ENCODE peak calls at places on chromosome 7, in four cellular contexts. S is astrocyte of the spinal cord, E is ovary, B is breast epithelium. H is an unnamed sample.
A peak's percentile ranks its signal among the peaks of the same experiment; 100 is the strongest.

GRCh38 chr7:90655566-90655965 is 59.4 kb downstream of the CDK14 start:
- DNase-seq in S (peak; percentile 95), E (no peak), B (no peak), H (no peak)

GRCh38 chr7:17725761-17726160 is 214.5 kb downstream of the SNX13 start:
- DNase-seq in S (peak; percentile 10), E (no peak), B (no peak), H (no peak)

GRCh38 chr7:135795846-135796570 is 47.4 kb upstream of the FAM180A start:
- DNase-seq in S (no peak), E (no peak), B (no peak), H (no peak)

GRCh38 chr7:139591550-139592195 is 68.2 kb downstream of the CLEC2L start:
- DNase-seq in S (no peak), E (no peak), B (no peak), H (no peak)

GRCh38 chr7:140594131-140594691 is 46.4 kb downstream of the DENND2A start:
- DNase-seq in S (no peak), E (no peak), B (no peak), H (peak; percentile 62)

GRCh38 chr7:96910484-96910883 is 94.9 kb upstream of the DLX6 start:
- DNase-seq in S (no peak), E (no peak), B (no peak), H (no peak)

GRCh38 chr7:97337849-97338248 is 220.4 kb downstream of the SDHAF3 start:
- DNase-seq in S (no peak), E (no peak), B (no peak), H (no peak)

GRCh38 chr7:101696-102376 is 90.5 kb upstream of the FAM20C start:
- DNase-seq in S (peak; percentile 13), E (no peak), B (no peak), H (no peak)

GRCh38 chr7:29370531-29371314 is 176.1 kb downstream of the CHN2 start:
- DNase-seq in S (peak; percentile 21), E (no peak), B (no peak), H (no peak)

GRCh38 chr7:66505531-66506451 is 122.9 kb upstream of the KCTD7 start:
- DNase-seq in S (no peak), E (no peak), B (no peak), H (peak; percentile 63)

GRCh38 chr7:5997210-5997808 is 11.5 kb downstream of the PMS2 start:
- DNase-seq in S (peak; percentile 74), E (peak; percentile 46), B (no peak), H (peak; percentile 33)

GRCh38 chr7:91850455-91850854 is 30.0 kb downstream of the MTERF1 start:
- DNase-seq in S (peak; percentile 27), E (no peak), B (no peak), H (no peak)

GRCh38 chr7:128783143-128783799 is 7.7 kb upstream of the OPN1SW start:
- DNase-seq in S (peak; percentile 84), E (peak; percentile 83), B (no peak), H (peak; percentile 89)

GRCh38 chr7:133827707-133828580 is 299.2 kb upstream of the LRGUK start:
- DNase-seq in S (no peak), E (no peak), B (no peak), H (no peak)

GRCh38 chr7:129644634-129645230 is 33.2 kb downstream of the NRF1 start:
- DNase-seq in S (peak; percentile 64), E (no peak), B (no peak), H (no peak)

GRCh38 chr7:141295367-141295895 is 221.6 kb downstream of the TMEM178B start:
- DNase-seq in S (no peak), E (no peak), B (no peak), H (no peak)

GRCh38 chr7:43639858-43640491 is 57.1 kb downstream of the STK17A start:
- DNase-seq in S (peak; percentile 96), E (peak; percentile 61), B (no peak), H (peak; percentile 54)

GRCh38 chr7:13987395-13987794 is 2.1 kb downstream of the ETV1 start:
- DNase-seq in S (peak; percentile 44), E (no peak), B (no peak), H (no peak)
- H3K4me3 ChIP-seq in S (peak overlapping the region; percentile 77), E (no peak overlapping the region), B (no peak overlapping the region), H (peak overlapping the region; percentile 72)

GRCh38 chr7:2560175-2560695 is 1.5 kb downstream of the IQCE start:
- DNase-seq in S (no peak), E (no peak), B (no peak), H (no peak)
- H3K4me3 ChIP-seq in S (no peak overlapping the region), E (peak overlapping the region; percentile 71), B (peak overlapping the region; percentile 90), H (peak overlapping the region; percentile 94)

GRCh38 chr7:151724250-151724915 is 152.5 kb downstream of the PRKAG2 start:
- DNase-seq in S (no peak), E (no peak), B (no peak), H (no peak)

GRCh38 chr7:151723321-151723720 is 153.6 kb downstream of the PRKAG2 start:
- DNase-seq in S (no peak), E (no peak), B (no peak), H (no peak)

GRCh38 chr7:151726875-151727578 is 149.9 kb downstream of the PRKAG2 start:
- DNase-seq in S (no peak), E (no peak), B (no peak), H (no peak)

GRCh38 chr7:151725844-151726770 is 150.8 kb downstream of the PRKAG2 start:
- DNase-seq in S (no peak), E (no peak), B (no peak), H (no peak)

GRCh38 chr7:151724920-151725584 is 151.9 kb downstream of the PRKAG2 start:
- DNase-seq in S (no peak), E (no peak), B (no peak), H (peak; percentile 30)
- H3K4me3 ChIP-seq in S (no peak overlapping the region), E (no peak overlapping the region), B (no peak overlapping the region), H (no peak overlapping the region)

GRCh38 chr7:44977956-44978355 is 859 bp downstream of the MYO1G start:
- DNase-seq in S (no peak), E (no peak), B (no peak), H (peak; percentile 52)

GRCh38 chr7:44977304-44977858 is 1.4 kb downstream of the MYO1G start:
- DNase-seq in S (no peak), E (no peak), B (no peak), H (no peak)

GRCh38 chr7:44980393-44981034 is 1.7 kb upstream of the MYO1G start:
- DNase-seq in S (peak; percentile 18), E (no peak), B (no peak), H (peak; percentile 37)

GRCh38 chr7:44979481-44980392 is 922 bp upstream of the MYO1G start:
- DNase-seq in S (no peak), E (no peak), B (no peak), H (no peak)

DNA sequence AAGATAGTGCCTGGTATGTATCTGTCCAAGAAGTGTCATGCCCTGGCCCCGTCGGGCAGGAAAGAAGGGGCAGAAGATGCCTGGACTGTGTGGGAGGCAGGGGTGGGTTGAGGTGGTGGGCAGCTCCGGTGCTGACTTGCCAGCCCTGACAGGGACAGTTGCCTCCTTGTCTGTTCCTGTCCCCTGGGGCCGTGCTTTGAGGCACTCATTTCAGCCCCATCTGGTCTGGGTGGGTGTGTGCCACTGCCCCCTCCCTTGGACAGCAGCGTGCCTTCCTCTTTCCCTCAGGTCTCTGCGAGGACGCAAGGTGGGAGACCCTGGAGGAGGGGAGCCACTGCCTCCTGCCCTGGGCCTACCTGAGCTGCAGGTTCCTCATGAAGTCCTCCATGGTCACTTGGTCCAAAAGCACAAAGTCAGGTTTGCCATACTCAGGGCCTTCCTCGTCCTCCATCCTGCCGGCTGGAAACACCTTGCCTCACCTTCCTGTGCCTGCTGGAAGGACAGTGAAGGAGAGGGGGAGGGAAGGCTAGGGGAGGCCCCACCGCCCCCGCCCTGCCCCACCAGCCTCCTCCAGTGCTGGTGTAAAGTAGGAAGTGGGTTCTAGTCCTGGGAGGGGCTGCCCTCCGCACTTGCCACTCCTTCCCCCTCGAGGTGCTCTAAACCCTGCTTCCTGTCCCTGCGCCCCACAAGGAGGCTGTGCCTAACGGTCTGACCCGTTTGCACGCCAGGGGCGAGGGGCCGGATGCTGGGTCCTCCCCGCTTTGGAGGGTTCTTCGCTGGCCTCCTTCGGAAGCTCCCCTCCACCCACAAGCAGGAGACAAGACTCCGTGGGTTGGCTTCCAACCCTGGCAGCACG is at the start of gene MYO1G:
- DNase-seq in S (no peak), E (no peak), B (no peak), H (peak; percentile 29)
- H3K4me3 ChIP-seq in S (no peak within 1 kb of the TSS), E (no peak within 1 kb of the TSS), B (no peak within 1 kb of the TSS), H (no peak within 1 kb of the TSS)

GRCh38 chr7:149714910-149715471 is 58.4 kb downstream of the ZNF467 start:
- DNase-seq in S (peak; percentile 17), E (no peak), B (no peak), H (no peak)
- H3K4me3 ChIP-seq in S (peak overlapping the region; percentile 65), E (peak overlapping the region; percentile 56), B (peak overlapping the region; percentile 47), H (peak overlapping the region; percentile 71)

GRCh38 chr7:150716939-150717338 is 526 bp downstream of the GIMAP1 start:
- DNase-seq in S (no peak), E (no peak), B (no peak), H (no peak)
- H3K4me3 ChIP-seq in S (no peak overlapping the region), E (peak overlapping the region; percentile 13), B (peak overlapping the region; percentile 46), H (peak overlapping the region; percentile 60)

DNA sequence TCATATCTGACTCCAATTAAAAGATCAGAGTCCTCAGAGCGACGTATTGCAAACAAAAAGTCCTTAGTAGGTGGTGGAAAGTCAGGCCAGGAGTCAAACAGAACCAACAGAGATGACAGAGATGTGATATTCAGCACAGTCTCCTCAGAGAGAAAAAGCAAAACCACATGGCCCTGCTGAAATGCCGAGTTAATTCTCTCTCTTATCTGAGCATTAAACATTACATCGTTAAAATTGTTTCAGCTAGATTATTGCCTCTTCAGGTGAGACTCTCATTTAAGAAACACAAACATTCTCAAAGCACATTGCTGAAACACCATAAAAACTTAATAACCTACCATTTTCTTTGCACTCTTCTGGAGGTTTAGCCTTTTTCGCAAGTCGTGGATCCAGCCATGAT is 690.9 kb downstream of the PHTF2 start:
- DNase-seq in S (no peak), E (no peak), B (no peak), H (no peak)
- H3K4me3 ChIP-seq in S (no peak overlapping the region), E (peak overlapping the region; percentile 8), B (no peak overlapping the region), H (peak overlapping the region; percentile 21)